ENCODE peak calls at places on chromosome 11, in five cellular contexts. Y is activated CD4-positive, CD25-positive, alpha-beta regulatory T cell; X is renal cortical epithelial cell; C is AG08395; N is NCI-H460. Q is an unnamed sample.

GRCh38 chr11:46285173-46285572 is 7.7 kb downstream of the CREB3L1 start:
- DNase-seq in C (peak), Y (no peak), N (no peak), X (no peak), Q (no peak)

GRCh38 chr11:89498845-89499448 is 7.8 kb upstream of the NOX4 start:
- DNase-seq in N (no peak), C (no peak), Y (no peak), X (no peak), Q (no peak)

GRCh38 chr11:61609970-61610347 is 29.1 kb upstream of the SYT7 start:
- DNase-seq in Y (no peak), N (no peak), X (no peak), C (no peak), Q (no peak)

GRCh38 chr11:11841121-11841604 is 609 bp upstream of the USP47 start:
- DNase-seq in Y (no peak), N (no peak), X (peak), C (peak), Q (no peak)

GRCh38 chr11:106156290-106156937 is 79.0 kb downstream of the AASDHPPT start:
- DNase-seq in N (peak), C (peak), Y (no peak), X (peak), Q (peak)

GRCh38 chr11:67698247-67698646 is 23.8 kb upstream of the ALDH3B2 start:
- DNase-seq in C (no peak), Y (no peak), N (no peak), X (no peak), Q (peak)

GRCh38 chr11:133518702-133519264 is 13.5 kb downstream of the OPCML start:
- DNase-seq in Y (no peak), X (no peak), N (no peak), C (no peak), Q (no peak)

GRCh38 chr11:6405039-6405667 is 13.7 kb downstream of the APBB1 start:
- DNase-seq in N (no peak), C (no peak), Y (no peak), X (peak), Q (no peak)

GRCh38 chr11:111359223-111360149 is 19.6 kb downstream of the POU2AF1 start:
- DNase-seq in C (no peak), X (no peak), N (no peak), Y (no peak), Q (no peak)

GRCh38 chr11:108019870-108020540 is 11.3 kb downstream of the CUL5 start:
- DNase-seq in Y (no peak), X (peak), C (no peak), N (no peak), Q (no peak)